ENCODE peak calls at places on chromosomes 16 and 17, in seven cellular contexts. One of them, this sample, is unnamed.

GRCh38 chr17:45645330-45645729 is 138.8 kb upstream of the CRHR1 start:
- DNase-seq in ovary: no peak
- DNase-seq in BJ: no peak
- DNase-seq in psoas muscle: no peak
- DNase-seq in BE2C: no peak
- DNase-seq in right lobe of liver: no peak
- DNase-seq in K562: no peak
- DNase-seq in this sample: no peak

GRCh38 chr17:21041753-21042433 is 918 bp downstream of the USP22 start:
- DNase-seq in ovary: peak; percentile 86
- DNase-seq in BJ: no peak
- DNase-seq in psoas muscle: peak; percentile 94
- DNase-seq in BE2C: peak; percentile 74
- DNase-seq in right lobe of liver: peak; percentile 90
- DNase-seq in K562: peak; percentile 71
- DNase-seq in this sample: peak; percentile 48

GRCh38 chr17:45364531-45365390 is 47.9 kb upstream of the MAP3K14 start:
- DNase-seq in ovary: no peak
- DNase-seq in BJ: no peak
- DNase-seq in psoas muscle: no peak
- DNase-seq in BE2C: peak; percentile 57
- DNase-seq in right lobe of liver: no peak
- DNase-seq in K562: no peak
- DNase-seq in this sample: no peak

GRCh38 chr17:1076299-1076981 is 79.5 kb downstream of the TIMM22 start:
- DNase-seq in ovary: no peak
- DNase-seq in BJ: no peak
- DNase-seq in psoas muscle: peak; percentile 42
- DNase-seq in BE2C: no peak
- DNase-seq in right lobe of liver: no peak
- DNase-seq in K562: no peak
- DNase-seq in this sample: no peak

GRCh38 chr17:4710693-4711634 is 532 bp downstream of the ARRB2 start:
- DNase-seq in ovary: no peak
- DNase-seq in BJ: no peak
- DNase-seq in psoas muscle: peak; percentile 62
- DNase-seq in BE2C: no peak
- DNase-seq in right lobe of liver: peak; percentile 51
- DNase-seq in K562: no peak
- DNase-seq in this sample: no peak

GRCh38 chr17:17361543-17362511 is 58.7 kb downstream of the NT5M start:
- DNase-seq in ovary: no peak
- DNase-seq in BJ: no peak
- DNase-seq in psoas muscle: peak; percentile 84
- DNase-seq in BE2C: no peak
- DNase-seq in right lobe of liver: no peak
- DNase-seq in K562: no peak
- DNase-seq in this sample: no peak

GRCh38 chr17:75517277-75517865 is 1.0 kb downstream of the TSEN54 start:
- DNase-seq in ovary: no peak
- DNase-seq in BJ: no peak
- DNase-seq in psoas muscle: no peak
- DNase-seq in BE2C: no peak
- DNase-seq in right lobe of liver: peak; percentile 55
- DNase-seq in K562: no peak
- DNase-seq in this sample: no peak

GRCh38 chr16:30369091-30369937 is 980 bp downstream of the TBC1D10B start:
- DNase-seq in ovary: no peak
- DNase-seq in BJ: no peak
- DNase-seq in psoas muscle: peak; percentile 68
- DNase-seq in BE2C: no peak
- DNase-seq in right lobe of liver: no peak
- DNase-seq in K562: peak; percentile 8
- DNase-seq in this sample: no peak

GRCh38 chr16:84177740-84178070 is 9.2 kb downstream of the TAF1C start:
- DNase-seq in ovary: no peak
- DNase-seq in BJ: no peak
- DNase-seq in psoas muscle: no peak
- DNase-seq in BE2C: no peak
- DNase-seq in right lobe of liver: no peak
- DNase-seq in K562: no peak
- DNase-seq in this sample: no peak

GRCh38 chr16:84174396-84174795 is 12.5 kb downstream of the TAF1C start:
- DNase-seq in ovary: no peak
- DNase-seq in BJ: no peak
- DNase-seq in psoas muscle: no peak
- DNase-seq in BE2C: no peak
- DNase-seq in right lobe of liver: no peak
- DNase-seq in K562: no peak
- DNase-seq in this sample: no peak

GRCh38 chr16:84178146-84178765 is 8.6 kb downstream of the TAF1C start:
- DNase-seq in ovary: peak; percentile 44
- DNase-seq in BJ: no peak
- DNase-seq in psoas muscle: no peak
- DNase-seq in BE2C: no peak
- DNase-seq in right lobe of liver: no peak
- DNase-seq in K562: no peak
- DNase-seq in this sample: no peak

GRCh38 chr16:84176192-84177053 is 10.4 kb downstream of the TAF1C start:
- DNase-seq in ovary: peak; percentile 42
- DNase-seq in BJ: no peak
- DNase-seq in psoas muscle: no peak
- DNase-seq in BE2C: no peak
- DNase-seq in right lobe of liver: no peak
- DNase-seq in K562: no peak
- DNase-seq in this sample: no peak

GRCh38 chr16:84175351-84176081 is 11.3 kb downstream of the TAF1C start:
- DNase-seq in ovary: peak; percentile 51
- DNase-seq in BJ: no peak
- DNase-seq in psoas muscle: no peak
- DNase-seq in BE2C: peak; percentile 73
- DNase-seq in right lobe of liver: no peak
- DNase-seq in K562: peak; percentile 85
- DNase-seq in this sample: no peak
- TF ChIP-seq CTCF in ovary: no peak
- TF ChIP-seq CTCF in BJ: no peak
- TF ChIP-seq CTCF in psoas muscle: peak; percentile 47
- TF ChIP-seq CTCF in BE2C: peak; percentile 69
- TF ChIP-seq CTCF in right lobe of liver: peak; percentile 68
- TF ChIP-seq CTCF in K562: peak; percentile 80
- TF ChIP-seq CTCF in this sample: peak; percentile 56

GRCh38 chr17:50190278-50191069 is 11.0 kb downstream of the COL1A1 start:
- DNase-seq in ovary: no peak
- DNase-seq in BJ: no peak
- DNase-seq in psoas muscle: no peak
- DNase-seq in BE2C: no peak
- DNase-seq in right lobe of liver: no peak
- DNase-seq in K562: no peak
- DNase-seq in this sample: no peak

GRCh38 chr17:50189396-50190277 is 11.8 kb downstream of the COL1A1 start:
- DNase-seq in ovary: no peak
- DNase-seq in BJ: no peak
- DNase-seq in psoas muscle: no peak
- DNase-seq in BE2C: no peak
- DNase-seq in right lobe of liver: no peak
- DNase-seq in K562: no peak
- DNase-seq in this sample: no peak

GRCh38 chr17:50192116-50192872 is 9.1 kb downstream of the COL1A1 start:
- DNase-seq in ovary: no peak
- DNase-seq in BJ: no peak
- DNase-seq in psoas muscle: no peak
- DNase-seq in BE2C: no peak
- DNase-seq in right lobe of liver: no peak
- DNase-seq in K562: no peak
- DNase-seq in this sample: no peak

GRCh38 chr17:50192873-50193274 is 8.6 kb downstream of the COL1A1 start:
- DNase-seq in ovary: no peak
- DNase-seq in BJ: no peak
- DNase-seq in psoas muscle: no peak
- DNase-seq in BE2C: no peak
- DNase-seq in right lobe of liver: no peak
- DNase-seq in K562: no peak
- DNase-seq in this sample: no peak

DNA sequence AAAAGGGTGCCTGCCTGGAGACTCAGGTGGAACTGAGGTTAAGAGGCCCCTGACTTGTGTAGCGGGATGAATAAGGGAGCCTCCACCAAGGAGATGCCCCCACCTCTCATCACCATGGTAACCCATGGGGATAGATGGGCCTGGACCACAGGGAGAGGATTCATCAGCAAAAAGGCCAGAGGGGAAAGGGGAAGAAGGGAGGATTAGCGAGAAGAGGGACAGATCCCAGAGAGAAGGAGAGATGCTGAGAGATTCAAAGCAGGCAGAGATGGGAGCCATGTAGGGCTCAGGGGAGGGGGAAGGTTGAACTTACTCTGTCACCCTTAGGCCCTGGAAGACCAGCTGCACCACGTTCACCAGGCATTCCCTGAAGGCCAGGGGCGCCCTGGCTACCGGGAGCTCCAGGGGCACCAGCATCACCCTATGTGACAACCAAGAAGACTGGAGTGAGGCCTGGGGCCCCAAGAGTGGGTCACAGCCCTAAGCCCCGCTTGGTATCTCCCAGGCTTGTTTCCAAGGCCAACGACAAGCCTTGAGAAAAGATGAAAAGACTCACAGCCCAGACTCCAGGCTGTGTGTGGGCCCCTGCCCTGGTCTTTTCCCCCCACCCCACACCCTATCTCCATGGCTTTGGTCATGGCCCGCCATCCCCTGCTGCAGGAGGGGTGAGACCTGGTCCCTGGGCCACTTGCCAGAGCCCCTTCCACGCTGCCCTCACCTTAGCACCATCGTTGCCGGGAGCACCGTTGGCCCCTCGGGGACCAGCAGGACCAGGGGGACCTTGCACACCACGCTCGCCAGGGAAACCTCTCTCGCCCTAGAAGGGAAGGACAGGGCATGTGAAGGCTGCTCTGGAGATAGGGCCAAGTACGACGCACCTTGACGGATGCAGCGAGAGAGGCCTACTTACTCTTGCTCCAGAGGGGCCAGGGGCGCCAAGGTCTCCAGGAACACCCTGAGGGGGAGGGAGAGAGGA is 10.1 kb downstream of the COL1A1 start:
- DNase-seq in ovary: no peak
- DNase-seq in BJ: no peak
- DNase-seq in psoas muscle: no peak
- DNase-seq in BE2C: no peak
- DNase-seq in right lobe of liver: no peak
- DNase-seq in K562: no peak
- DNase-seq in this sample: no peak
- H3K4me3 ChIP-seq in ovary: no peak overlapping the region
- H3K4me3 ChIP-seq in BJ: peak overlapping the region; percentile 8
- H3K4me3 ChIP-seq in psoas muscle: no peak overlapping the region
- H3K4me3 ChIP-seq in BE2C: no peak overlapping the region
- H3K4me3 ChIP-seq in right lobe of liver: no peak overlapping the region
- H3K4me3 ChIP-seq in K562: no peak overlapping the region
- H3K4me3 ChIP-seq in this sample: no peak overlapping the region

GRCh38 chr16:86225905-86226371 is 284.4 kb upstream of the FOXF1 start:
- DNase-seq in ovary: no peak
- DNase-seq in BJ: no peak
- DNase-seq in psoas muscle: no peak
- DNase-seq in BE2C: no peak
- DNase-seq in right lobe of liver: no peak
- DNase-seq in K562: no peak
- DNase-seq in this sample: no peak

GRCh38 chr16:86222541-86222940 is 287.8 kb upstream of the FOXF1 start:
- DNase-seq in ovary: no peak
- DNase-seq in BJ: peak; percentile 14
- DNase-seq in psoas muscle: no peak
- DNase-seq in BE2C: no peak
- DNase-seq in right lobe of liver: no peak
- DNase-seq in K562: no peak
- DNase-seq in this sample: no peak

GRCh38 chr16:86222965-86223551 is 287.3 kb upstream of the FOXF1 start:
- DNase-seq in ovary: no peak
- DNase-seq in BJ: peak; percentile 94
- DNase-seq in psoas muscle: no peak
- DNase-seq in BE2C: no peak
- DNase-seq in right lobe of liver: no peak
- DNase-seq in K562: no peak
- DNase-seq in this sample: peak; percentile 55

GRCh38 chr16:86224629-86225028 is 285.7 kb upstream of the FOXF1 start:
- DNase-seq in ovary: no peak
- DNase-seq in BJ: no peak
- DNase-seq in psoas muscle: no peak
- DNase-seq in BE2C: no peak
- DNase-seq in right lobe of liver: no peak
- DNase-seq in K562: no peak
- DNase-seq in this sample: no peak

DNA sequence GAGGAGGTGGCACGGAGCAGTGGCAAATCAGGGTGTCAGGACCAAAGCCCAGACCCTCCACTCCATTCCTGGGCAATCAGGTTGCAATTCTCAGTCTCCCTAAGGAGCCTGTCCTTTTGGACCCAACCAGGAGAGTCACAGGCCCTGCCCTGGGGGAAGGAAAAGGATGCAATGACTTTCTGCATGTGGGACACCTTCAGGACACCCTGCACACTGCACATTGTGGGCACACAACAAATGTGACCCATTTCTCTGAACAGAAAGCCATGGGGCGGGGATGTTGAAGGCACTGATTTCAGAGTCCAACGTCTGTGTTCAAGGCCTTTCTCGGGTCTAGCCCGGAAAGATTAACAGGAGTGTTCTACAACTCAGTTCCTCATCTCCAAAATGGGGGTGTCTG is 286.2 kb upstream of the FOXF1 start:
- DNase-seq in ovary: no peak
- DNase-seq in BJ: no peak
- DNase-seq in psoas muscle: no peak
- DNase-seq in BE2C: no peak
- DNase-seq in right lobe of liver: no peak
- DNase-seq in K562: no peak
- DNase-seq in this sample: no peak
- TF ChIP-seq CTCF in ovary: no peak
- TF ChIP-seq CTCF in BJ: peak; percentile 24
- TF ChIP-seq CTCF in psoas muscle: no peak
- TF ChIP-seq CTCF in BE2C: no peak
- TF ChIP-seq CTCF in right lobe of liver: no peak
- TF ChIP-seq CTCF in K562: no peak
- TF ChIP-seq CTCF in this sample: peak; percentile 13

DNA sequence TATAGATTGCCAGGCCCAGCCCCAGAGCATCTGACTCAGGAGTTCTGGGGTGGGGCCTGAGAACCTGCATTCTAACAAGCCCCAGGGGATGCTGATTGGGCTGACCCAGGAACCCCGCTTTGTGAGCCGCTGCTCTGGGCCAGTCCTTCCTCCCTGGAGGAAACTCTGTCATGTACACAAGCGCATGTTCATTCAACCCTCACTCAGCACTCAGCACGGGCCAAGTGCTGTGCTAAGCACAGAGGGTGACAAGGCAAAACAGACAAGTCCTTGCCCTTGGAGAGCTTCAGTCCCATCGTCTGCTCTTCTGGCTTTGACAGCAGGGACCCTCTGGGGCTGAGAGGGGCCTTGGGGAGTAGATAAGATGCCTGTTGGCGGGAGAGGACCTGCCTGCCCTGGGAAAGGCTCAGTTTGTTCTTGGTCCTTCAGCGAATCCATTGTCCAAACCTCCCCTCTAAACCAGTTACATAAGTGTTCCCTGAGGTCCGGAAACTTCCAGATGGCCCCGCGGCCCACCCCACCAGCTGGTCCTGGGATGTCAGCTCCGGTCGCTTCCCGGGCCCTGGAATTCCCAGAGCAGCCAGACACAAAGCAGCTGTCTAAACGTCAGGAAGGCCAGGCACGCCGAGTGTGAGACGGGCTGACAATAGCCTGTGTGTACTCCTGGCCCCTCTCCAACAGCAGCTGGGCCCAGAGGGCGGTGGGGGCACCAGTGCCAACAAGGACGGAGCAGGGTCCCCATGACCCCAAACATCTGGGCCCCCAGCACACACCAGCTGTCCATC is 88.8 kb downstream of the ZDHHC7 start:
- DNase-seq in ovary: peak; percentile 80
- DNase-seq in BJ: no peak
- DNase-seq in psoas muscle: peak; percentile 89
- DNase-seq in BE2C: peak; percentile 93
- DNase-seq in right lobe of liver: peak; percentile 37
- DNase-seq in K562: no peak
- DNase-seq in this sample: no peak
- H3K4me3 ChIP-seq in ovary: no peak overlapping the region
- H3K4me3 ChIP-seq in BJ: no peak overlapping the region
- H3K4me3 ChIP-seq in psoas muscle: no peak overlapping the region
- H3K4me3 ChIP-seq in BE2C: no peak overlapping the region
- H3K4me3 ChIP-seq in right lobe of liver: no peak overlapping the region
- H3K4me3 ChIP-seq in K562: no peak overlapping the region
- H3K4me3 ChIP-seq in this sample: no peak overlapping the region

This sample was measured in HFF-Myc.